ENCODE peak calls at places on chromosomes 12 and 14, in four cellular contexts. One of them, this sample, is unnamed.
A peak's percentile ranks its signal among the peaks of the same experiment; 100 is the strongest.

GRCh38 chr14:73787760-73788508 is 63.7 kb upstream of the PTGR2 start:
- DNase-seq in myocyte: peak; percentile 41
- DNase-seq in stromal cell of bone marrow: no peak
- DNase-seq in NCI-H1092 treated with DMSO at 0.1 percent for 48 hours: no peak
- DNase-seq in this sample: no peak

GRCh38 chr12:54624316-54625279 is 10.1 kb downstream of the LACRT start:
- DNase-seq in myocyte: no peak
- DNase-seq in stromal cell of bone marrow: no peak
- DNase-seq in NCI-H1092 treated with DMSO at 0.1 percent for 48 hours: no peak
- DNase-seq in this sample: no peak

GRCh38 chr14:96281486-96281885 is 25.5 kb downstream of the BDKRB1 start:
- DNase-seq in myocyte: no peak
- DNase-seq in stromal cell of bone marrow: no peak
- DNase-seq in NCI-H1092 treated with DMSO at 0.1 percent for 48 hours: peak; percentile 12
- DNase-seq in this sample: no peak

GRCh38 chr12:25723286-25723685 is 170.2 kb upstream of the LMNTD1 start:
- DNase-seq in myocyte: no peak
- DNase-seq in stromal cell of bone marrow: no peak
- DNase-seq in NCI-H1092 treated with DMSO at 0.1 percent for 48 hours: no peak
- DNase-seq in this sample: no peak

GRCh38 chr12:101696477-101697196 is 803 bp upstream of the CHPT1 start:
- DNase-seq in myocyte: no peak
- DNase-seq in stromal cell of bone marrow: no peak
- DNase-seq in NCI-H1092 treated with DMSO at 0.1 percent for 48 hours: peak; percentile 28
- DNase-seq in this sample: no peak

GRCh38 chr12:47758834-47759690 is at the start of gene RAPGEF3:
- DNase-seq in myocyte: peak; percentile 81
- DNase-seq in stromal cell of bone marrow: peak; percentile 68
- DNase-seq in NCI-H1092 treated with DMSO at 0.1 percent for 48 hours: peak; percentile 84
- DNase-seq in this sample: peak; percentile 69

GRCh38 chr12:127455347-127456265 is 811.4 kb upstream of the TMEM132C start:
- DNase-seq in myocyte: no peak
- DNase-seq in stromal cell of bone marrow: no peak
- DNase-seq in NCI-H1092 treated with DMSO at 0.1 percent for 48 hours: no peak
- DNase-seq in this sample: no peak

GRCh38 chr12:117188961-117189724 is 1.1 kb downstream of the FBXO21 start:
- DNase-seq in myocyte: no peak
- DNase-seq in stromal cell of bone marrow: no peak
- DNase-seq in NCI-H1092 treated with DMSO at 0.1 percent for 48 hours: peak; percentile 25
- DNase-seq in this sample: no peak

This sample was measured in GM04504.